ENCODE peak calls at places on chromosomes 5 and 9, in eight cellular contexts. M is cardiac muscle cell; B is PC-9; D is retinal pigment epithelial cell; U is CD8-positive, alpha-beta T cell; L is breast epithelium; N is kidney epithelial cell; W is IMR-90. F is an unnamed sample.

GRCh38 chr9:89179535-89179919 is 909 bp upstream of the SHC3 start:
- DNase-seq in L (no peak), N (no peak), W (peak; percentile 68), U (no peak), M (peak; percentile 72), D (no peak), B (peak; percentile 43), F (peak; percentile 58)

GRCh38 chr9:84742261-84742660 is 72.7 kb downstream of the NTRK2 start:
- DNase-seq in W (no peak), N (no peak), L (no peak), U (no peak), M (no peak), D (no peak), B (no peak), F (no peak)

GRCh38 chr5:175478384-175479124 is at the start of gene SFXN1:
- DNase-seq in M (peak; percentile 77), L (peak; percentile 27), N (no peak), W (peak; percentile 68), B (no peak), U (peak; percentile 69), D (no peak), F (peak; percentile 80)

GRCh38 chr5:52943285-52943684 is 45.9 kb upstream of the ITGA2 start:
- DNase-seq in B (no peak), N (no peak), M (no peak), U (no peak), L (no peak), D (no peak), W (no peak), F (no peak)

GRCh38 chr5:42806701-42807262 is 4.9 kb downstream of the SELENOP start:
- DNase-seq in D (no peak), L (no peak), N (no peak), M (no peak), W (no peak), U (no peak), B (no peak), F (no peak)

GRCh38 chr9:34759432-34760134 is 49.6 kb upstream of the CCL21 start:
- DNase-seq in M (no peak), D (no peak), L (no peak), W (no peak), B (no peak), N (no peak), U (no peak), F (no peak)

GRCh38 chr5:168006473-168007130 is 284.8 kb upstream of the WWC1 start:
- DNase-seq in L (no peak), B (no peak), U (no peak), M (peak; percentile 17), N (no peak), D (no peak), W (peak; percentile 1), F (no peak)

GRCh38 chr9:137009938-137010732 is 13.8 kb upstream of the CLIC3 start:
- DNase-seq in L (no peak), B (no peak), D (no peak), W (no peak), U (no peak), M (no peak), N (no peak), F (no peak)

GRCh38 chr5:127042593-127042992 is 12.2 kb upstream of the MARCHF3 start:
- DNase-seq in B (no peak), D (no peak), N (no peak), W (peak; percentile 49), M (peak; percentile 36), L (no peak), U (no peak), F (peak; percentile 26)

GRCh38 chr9:93646640-93647178 is 70.3 kb downstream of the PHF2 start:
- DNase-seq in W (no peak), N (no peak), B (no peak), D (no peak), U (no peak), L (no peak), M (no peak), F (no peak)

GRCh38 chr5:80141681-80142080 is 106.5 kb downstream of the THBS4 start:
- DNase-seq in B (no peak), L (no peak), N (no peak), U (no peak), M (no peak), D (no peak), W (no peak), F (no peak)
- H3K4me3 ChIP-seq in B (no peak overlapping the region), L (no peak overlapping the region), N (no peak overlapping the region), U (no peak overlapping the region), M (no peak overlapping the region), D (no peak overlapping the region), W (no peak overlapping the region), F (no peak overlapping the region)

GRCh38 chr5:138568061-138568824 is 7.0 kb downstream of the HSPA9 start:
- DNase-seq in M (no peak), L (no peak), W (peak; percentile 72), B (no peak), U (no peak), D (no peak), N (peak; percentile 35), F (peak; percentile 50)
- TF ChIP-seq CTCF in M (peak; percentile 3), L (no peak), W (no peak), B (no peak), U (no peak), D (no peak), N (no peak), F (no peak)

DNA sequence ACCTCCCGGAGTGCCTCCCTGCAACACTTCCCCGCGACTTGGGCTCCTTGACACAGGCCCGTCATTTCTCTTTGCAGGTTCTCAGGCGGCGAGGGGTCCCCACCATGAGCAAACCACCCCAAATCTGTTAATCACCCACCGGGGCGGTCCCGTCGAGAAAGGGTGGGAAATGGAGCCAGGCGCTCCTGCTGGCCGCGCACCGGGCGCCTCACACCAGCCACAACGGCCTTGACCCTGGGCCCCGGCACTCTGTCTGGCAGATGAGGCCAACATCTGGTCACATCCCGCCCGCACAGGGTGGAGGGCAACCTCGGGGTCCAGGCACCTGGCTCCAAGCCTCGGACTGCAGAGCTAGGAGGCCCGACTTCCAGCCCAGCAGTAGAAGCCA is 776 bp upstream of the TERT start:
- DNase-seq in U (no peak), N (no peak), W (no peak), D (no peak), M (no peak), L (no peak), B (no peak), F (no peak)
- H3K4me3 ChIP-seq in U (no peak overlapping the region), N (no peak overlapping the region), W (no peak overlapping the region), D (no peak overlapping the region), M (no peak overlapping the region), L (no peak overlapping the region), B (no peak overlapping the region), F (no peak overlapping the region)

GRCh38 chr5:115369430-115370144 is 73.1 kb upstream of the CCDC112 start:
- DNase-seq in L (no peak), W (no peak), D (no peak), B (no peak), U (no peak), M (no peak), N (no peak), F (no peak)
- TF ChIP-seq CTCF in L (no peak), W (no peak), D (no peak), B (no peak), U (no peak), M (no peak), N (no peak), F (no peak)

GRCh38 chr5:149372932-149373331 is 6.2 kb downstream of the IL17B start:
- DNase-seq in N (no peak), W (no peak), D (no peak), M (no peak), U (no peak), B (no peak), L (no peak), F (no peak)
- H3K4me3 ChIP-seq in N (no peak overlapping the region), W (no peak overlapping the region), D (no peak overlapping the region), M (no peak overlapping the region), U (no peak overlapping the region), B (no peak overlapping the region), L (no peak overlapping the region), F (no peak overlapping the region)

DNA sequence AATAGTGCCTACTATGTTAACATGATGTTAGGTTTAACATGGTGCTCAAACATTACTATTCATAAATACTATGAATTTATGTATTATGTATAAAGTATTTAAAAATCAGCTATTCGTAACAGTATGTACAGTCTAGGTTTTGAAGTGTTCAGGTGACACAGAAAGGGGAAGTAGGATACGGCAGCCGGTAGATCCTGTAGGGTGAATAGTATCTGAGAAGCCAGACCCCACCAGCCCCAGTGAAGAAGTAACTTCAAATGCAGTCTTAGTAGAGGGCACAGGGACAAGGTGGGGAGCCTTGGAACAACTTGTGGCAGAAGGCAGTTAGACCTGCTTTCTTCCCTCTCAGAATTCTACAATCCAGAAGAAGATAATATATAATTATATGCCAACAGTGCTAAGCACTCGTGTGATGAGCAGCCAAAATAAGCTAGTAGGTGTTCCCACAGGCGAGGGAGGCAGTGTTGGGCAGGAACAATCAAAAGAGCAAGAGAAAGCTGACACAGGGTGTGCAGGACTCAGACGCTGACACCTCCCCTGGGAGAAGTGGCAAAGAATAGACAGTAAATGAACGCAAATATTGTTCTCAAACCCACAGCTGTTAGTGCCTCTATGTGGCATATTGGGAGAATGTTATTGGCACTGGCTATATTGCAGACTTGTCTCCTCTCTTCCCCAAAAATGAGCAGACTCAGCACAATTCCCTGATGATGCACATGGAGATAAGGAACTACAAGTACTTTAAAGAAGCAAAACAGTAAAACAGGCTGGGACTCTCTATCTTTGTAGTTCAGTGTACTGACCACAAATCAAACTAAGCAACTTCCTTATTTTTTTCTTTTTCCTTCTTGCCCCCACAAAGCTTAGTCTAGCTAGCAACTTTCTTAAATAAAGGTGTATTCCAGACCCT is 4.6 kb downstream of the ZNF367 start:
- DNase-seq in D (no peak), U (peak; percentile 18), L (no peak), M (no peak), N (no peak), W (no peak), B (no peak), F (no peak)
- TF ChIP-seq CTCF in D (no peak), U (no peak), L (no peak), M (no peak), N (no peak), W (no peak), B (no peak), F (no peak)

GRCh38 chr5:124057815-124058231 is 545.8 kb downstream of the CSNK1G3 start:
- DNase-seq in U (no peak), D (no peak), L (no peak), M (no peak), N (no peak), B (no peak), W (no peak), F (no peak)
- H3K4me3 ChIP-seq in U (no peak overlapping the region), D (no peak overlapping the region), L (peak overlapping the region; percentile 20), M (no peak overlapping the region), N (no peak overlapping the region), B (no peak overlapping the region), W (no peak overlapping the region), F (no peak overlapping the region)

F was measured in astrocyte of the spinal cord.